ENCODE peak calls at places on chromosomes 12 and 14, in six cellular contexts. H is IMR-90, Y is A549, C is GM23248, X is PC-3, E is OCI-LY7. B is an unnamed sample.

GRCh38 chr12:121753844-121754264 is 39.6 kb downstream of the RHOF start:
- DNase-seq in C (no peak), X (no peak), E (no peak), Y (no peak), H (no peak), B (no peak)

GRCh38 chr12:30973171-30973570 is 46.6 kb downstream of the TSPAN11 start:
- DNase-seq in H (no peak), X (no peak), E (no peak), C (peak; percentile 32), Y (no peak), B (no peak)

GRCh38 chr14:73887116-73887490 is 444 bp downstream of the ZNF410 start:
- DNase-seq in Y (no peak), C (peak; percentile 64), X (no peak), H (peak; percentile 27), E (no peak), B (peak; percentile 51)

GRCh38 chr14:26794731-26795130 is 196.9 kb upstream of the NOVA1 start:
- DNase-seq in C (peak; percentile 70), E (no peak), X (no peak), H (peak; percentile 1), Y (no peak), B (no peak)

GRCh38 chr14:103329421-103330347 is 4.4 kb upstream of the EIF5 start:
- DNase-seq in C (peak; percentile 43), E (peak; percentile 18), H (peak; percentile 40), Y (peak; percentile 68), X (no peak), B (no peak)

GRCh38 chr14:21109377-21110260 is 8.8 kb downstream of the TMEM253 start:
- DNase-seq in H (no peak), E (no peak), Y (no peak), X (peak; percentile 10), C (no peak), B (no peak)

GRCh38 chr12:70590051-70590450 is 47.2 kb downstream of the PTPRB start:
- DNase-seq in Y (peak; percentile 77), H (peak; percentile 77), C (peak; percentile 90), E (peak; percentile 52), X (peak; percentile 74), B (peak; percentile 63)

GRCh38 chr12:106780010-106780625 is 5.6 kb downstream of the RIC8B start:
- DNase-seq in Y (peak; percentile 32), X (peak; percentile 87), C (peak; percentile 21), E (no peak), H (peak; percentile 70), B (peak; percentile 74)

GRCh38 chr12:93325855-93326254 is 51.9 kb upstream of the NUDT4 start:
- DNase-seq in E (no peak), H (peak; percentile 90), Y (no peak), C (peak; percentile 95), X (peak; percentile 61), B (peak; percentile 50)

GRCh38 chr12:52402873-52403510 is 3.1 kb downstream of the KRT82 start:
- DNase-seq in H (no peak), Y (no peak), E (no peak), C (no peak), X (no peak), B (peak; percentile 29)

GRCh38 chr14:47259796-47260195 is 415.6 kb downstream of the MDGA2 start:
- DNase-seq in E (no peak), C (no peak), H (no peak), X (no peak), Y (no peak), B (no peak)

GRCh38 chr14:21133896-21134295 is 22.0 kb downstream of the OR5AU1 start:
- DNase-seq in E (no peak), X (no peak), H (no peak), Y (no peak), C (no peak), B (no peak)

GRCh38 chr12:69284131-69284530 is 44.8 kb downstream of the CPSF6 start:
- DNase-seq in Y (peak; percentile 79), H (peak; percentile 70), E (no peak), C (peak; percentile 86), X (peak; percentile 81), B (peak; percentile 25)

GRCh38 chr12:89525002-89525823 is 617 bp upstream of the GALNT4 start:
- DNase-seq in E (peak; percentile 71), H (peak; percentile 21), X (peak; percentile 42), C (peak; percentile 64), Y (peak; percentile 50), B (peak; percentile 81)

GRCh38 chr12:124441443-124442190 is 125.8 kb downstream of the NCOR2 start:
- DNase-seq in E (no peak), C (peak; percentile 99), H (peak; percentile 92), Y (no peak), X (peak; percentile 74), B (peak; percentile 100)

GRCh38 chr14:76876076-76876475 is 49.9 kb downstream of the LRRC74A start:
- DNase-seq in C (peak; percentile 85), H (peak; percentile 73), Y (peak; percentile 80), X (peak; percentile 87), E (peak; percentile 54), B (peak; percentile 96)

GRCh38 chr12:100266163-100266801 is 597 bp downstream of the DEPDC4 start:
- DNase-seq in H (no peak), Y (no peak), X (no peak), C (peak; percentile 14), E (no peak), B (no peak)

GRCh38 chr12:50276912-50277671 is 6.2 kb downstream of the LIMA1 start:
- DNase-seq in H (peak; percentile 23), E (no peak), C (peak; percentile 44), X (peak; percentile 24), Y (no peak), B (peak; percentile 86)

GRCh38 chr12:94867066-94867855 is 136.2 kb downstream of the NDUFA12 start:
- DNase-seq in C (no peak), X (no peak), Y (no peak), E (no peak), H (peak; percentile 17), B (peak; percentile 85)

GRCh38 chr14:96126783-96127271 is 77.8 kb upstream of the BDKRB2 start:
- DNase-seq in C (no peak), E (no peak), Y (no peak), X (no peak), H (peak; percentile 55), B (no peak)

GRCh38 chr12:77013091-77013490 is 52.3 kb downstream of the E2F7 start:
- DNase-seq in C (no peak), H (peak; percentile 51), E (no peak), Y (no peak), X (no peak), B (no peak)

GRCh38 chr14:71324767-71325272 is 417.6 kb downstream of the PCNX1 start:
- DNase-seq in X (no peak), Y (no peak), H (peak; percentile 38), C (no peak), E (peak; percentile 60), B (no peak)

GRCh38 chr12:6367065-6367968 is 8.0 kb downstream of the SCNN1A start:
- DNase-seq in E (peak; percentile 87), Y (peak; percentile 77), H (peak; percentile 28), C (no peak), X (peak; percentile 36), B (peak; percentile 88)

GRCh38 chr12:109758406-109759075 is 44.9 kb downstream of the FAM222A start:
- DNase-seq in H (no peak), Y (no peak), X (no peak), C (no peak), E (no peak), B (peak; percentile 14)

GRCh38 chr12:32922546-32923297 is 26.1 kb upstream of the PKP2 start:
- DNase-seq in C (no peak), X (no peak), Y (no peak), H (no peak), E (no peak), B (no peak)

GRCh38 chr12:32918890-32919791 is 22.6 kb upstream of the PKP2 start:
- DNase-seq in X (peak; percentile 72), Y (peak; percentile 45), H (peak; percentile 27), C (peak; percentile 18), E (peak; percentile 11), B (no peak)

GRCh38 chr12:32921397-32921796 is 24.8 kb upstream of the PKP2 start:
- DNase-seq in C (peak; percentile 6), Y (peak; percentile 10), H (no peak), X (peak; percentile 66), E (no peak), B (no peak)

GRCh38 chr12:32920506-32921085 is 24.0 kb upstream of the PKP2 start:
- DNase-seq in H (no peak), X (peak; percentile 79), C (no peak), E (no peak), Y (peak; percentile 82), B (no peak)

GRCh38 chr12:32917094-32917611 is 20.6 kb upstream of the PKP2 start:
- DNase-seq in Y (no peak), H (no peak), X (peak; percentile 72), E (no peak), C (peak; percentile 9), B (no peak)
- H3K27ac ChIP-seq in Y (no peak overlapping the region), H (no peak overlapping the region), X (peak overlapping the region; percentile 30), E (no peak overlapping the region), C (no peak overlapping the region), B (no peak overlapping the region)

DNA sequence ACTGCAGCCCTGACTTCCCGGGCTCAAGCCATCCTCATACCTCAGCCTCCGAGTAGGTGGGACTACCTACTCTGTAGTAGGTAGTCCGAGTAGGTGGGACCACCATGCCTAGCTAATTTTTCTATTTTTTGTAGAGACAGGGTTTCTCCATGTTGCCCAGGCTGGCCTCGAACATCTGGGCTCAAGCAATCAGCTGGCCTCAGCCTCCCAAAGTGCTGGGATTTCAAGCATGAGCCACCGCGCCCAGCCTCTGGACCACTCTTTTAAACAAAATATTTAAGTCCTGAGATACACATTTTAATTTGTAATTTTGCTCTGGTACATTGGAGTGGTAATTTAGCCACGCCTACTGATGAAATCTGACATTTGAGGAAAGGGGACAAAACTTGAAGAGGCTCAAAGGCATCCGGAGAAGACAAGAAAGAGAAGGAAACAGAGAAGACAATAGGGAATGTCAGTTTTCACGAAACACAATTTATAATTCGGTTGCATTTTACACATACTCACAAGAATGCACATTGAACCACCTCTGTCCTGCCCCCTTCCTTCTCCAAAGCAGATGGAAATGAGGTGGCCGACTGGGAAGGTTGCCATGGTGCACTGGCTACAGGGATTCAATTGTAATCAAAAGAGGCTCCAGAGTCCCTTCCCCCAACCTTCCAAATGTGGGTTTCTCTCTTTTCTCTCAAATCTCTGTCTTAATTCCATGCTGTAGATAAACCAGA is 9.7 kb upstream of the TUBA1A start:
- DNase-seq in X (peak; percentile 84), H (peak; percentile 94), Y (no peak), C (peak; percentile 91), E (no peak), B (peak; percentile 84)
- H3K4me3 ChIP-seq in X (peak overlapping the region; percentile 2), H (peak overlapping the region; percentile 31), Y (no peak overlapping the region), C (peak overlapping the region; percentile 48), E (no peak overlapping the region), B (peak overlapping the region; percentile 47)

GRCh38 chr12:65022441-65022840 is 98.7 kb downstream of the WIF1 start:
- DNase-seq in C (no peak), E (no peak), H (no peak), X (no peak), Y (no peak), B (no peak)
- H3K4me2 ChIP-seq in C (no peak overlapping the region), E (no peak overlapping the region), H (no peak overlapping the region), X (no peak overlapping the region), Y (no peak overlapping the region), B (no peak overlapping the region)

GRCh38 chr14:55191101-55191880 is at the start of gene DLGAP5:
- DNase-seq in X (peak; percentile 100), C (peak; percentile 97), E (peak; percentile 98), Y (peak; percentile 96), H (peak; percentile 94), B (peak; percentile 87)
- H3K27ac ChIP-seq in X (peak within 1 kb of the TSS; percentile 5), C (peak within 1 kb of the TSS; percentile 47), E (peak within 1 kb of the TSS; percentile 69), Y (peak within 1 kb of the TSS; percentile 84), H (peak within 1 kb of the TSS; percentile 40), B (peak within 1 kb of the TSS; percentile 72)